ENCODE peak calls at places on chromosome 4, in four cellular contexts. V, N, D and H are unnamed samples.
A peak's percentile ranks its signal among the peaks of the same experiment; 100 is the strongest.

GRCh38 chr4:120630432-120630831 is 292.1 kb downstream of the PRDM5 start:
- DNase-seq in V (no peak), N (no peak), D (no peak), H (no peak)

GRCh38 chr4:77905651-77906263 is 43.1 kb downstream of the MRPL1 start:
- DNase-seq in V (no peak), N (no peak), D (no peak), H (no peak)

GRCh38 chr4:146124023-146124680 is 51.4 kb upstream of the LSM6 start:
- DNase-seq in V (no peak), N (no peak), D (peak; percentile 60), H (no peak)

GRCh38 chr4:41751325-41752061 is 3.0 kb upstream of the PHOX2B start:
- DNase-seq in V (no peak), N (no peak), D (peak; percentile 74), H (no peak)

GRCh38 chr4:48090621-48091020 is 43.4 kb downstream of the TXK start:
- DNase-seq in V (no peak), N (no peak), D (no peak), H (no peak)

GRCh38 chr4:74418063-74418670 is 26.8 kb upstream of the AREG start:
- DNase-seq in V (no peak), N (no peak), D (no peak), H (no peak)

GRCh38 chr4:156378053-156378665 is 424.5 kb upstream of the CTSO start:
- DNase-seq in V (no peak), N (no peak), D (peak; percentile 48), H (no peak)

GRCh38 chr4:87498446-87498900 is 30.7 kb downstream of the SPARCL1 start:
- DNase-seq in V (no peak), N (no peak), D (no peak), H (no peak)

GRCh38 chr4:186684889-186685309 is 38.8 kb downstream of the FAT1 start:
- DNase-seq in V (no peak), N (peak; percentile 40), D (no peak), H (no peak)

GRCh38 chr4:113181289-113182007 is 132.0 kb downstream of the ANK2 start:
- DNase-seq in V (no peak), N (no peak), D (no peak), H (no peak)

GRCh38 chr4:23861897-23862296 is 27.9 kb downstream of the PPARGC1A start:
- DNase-seq in V (no peak), N (no peak), D (no peak), H (no peak)

GRCh38 chr4:88006956-88007303 is 505 bp upstream of the PKD2 start:
- DNase-seq in V (no peak), N (no peak), D (no peak), H (no peak)

GRCh38 chr4:156999175-156999517 is 27.5 kb upstream of the PDGFC start:
- DNase-seq in V (no peak), N (peak; percentile 43), D (no peak), H (no peak)

GRCh38 chr4:6232836-6233785 is 32.8 kb upstream of the JAKMIP1 start:
- DNase-seq in V (no peak), N (peak; percentile 13), D (no peak), H (no peak)

GRCh38 chr4:130233377-130234047 is 1137.6 kb downstream of the C4orf33 start:
- DNase-seq in V (no peak), N (no peak), D (no peak), H (no peak)

GRCh38 chr4:40055379-40055872 is 1.2 kb upstream of the N4BP2 start:
- DNase-seq in V (no peak), N (no peak), D (no peak), H (no peak)

GRCh38 chr4:149555146-149555545 is 260.5 kb downstream of the IQCM start:
- DNase-seq in V (no peak), N (no peak), D (no peak), H (no peak)

GRCh38 chr4:48212165-48212564 is 57.5 kb downstream of the TEC start:
- DNase-seq in V (no peak), N (no peak), D (no peak), H (no peak)

GRCh38 chr4:108166441-108167315 is 2.1 kb downstream of the LEF1 start:
- DNase-seq in V (no peak), N (peak; percentile 54), D (peak; percentile 71), H (no peak)

GRCh38 chr4:173990879-173991231 is 292.6 kb downstream of the FBXO8 start:
- DNase-seq in V (no peak), N (peak; percentile 35), D (no peak), H (no peak)

GRCh38 chr4:63080929-63081328 is 1328.3 kb downstream of the TECRL start:
- DNase-seq in V (no peak), N (no peak), D (no peak), H (no peak)

GRCh38 chr4:64360664-64361398 is 48.4 kb downstream of the TECRL start:
- DNase-seq in V (no peak), N (no peak), D (no peak), H (no peak)

GRCh38 chr4:60215906-60216305 is 984.2 kb upstream of the ADGRL3 start:
- DNase-seq in V (no peak), N (no peak), D (no peak), H (no peak)

GRCh38 chr4:155822572-155822971 is 43.5 kb downstream of the ASIC5 start:
- DNase-seq in V (no peak), N (no peak), D (no peak), H (no peak)

GRCh38 chr4:166091914-166092510 is 219.0 kb downstream of the TLL1 start:
- DNase-seq in V (no peak), N (no peak), D (no peak), H (no peak)

GRCh38 chr4:20313237-20314030 is 61.7 kb downstream of the SLIT2 start:
- DNase-seq in V (no peak), N (no peak), D (peak; percentile 80), H (no peak)

GRCh38 chr4:117422272-117422671 is 336.9 kb upstream of the TRAM1L1 start:
- DNase-seq in V (no peak), N (no peak), D (no peak), H (no peak)

GRCh38 chr4:170651786-170652185 is 562.0 kb upstream of the AADAT start:
- DNase-seq in V (no peak), N (no peak), D (no peak), H (no peak)

GRCh38 chr4:185387957-185388356 is 7.8 kb downstream of the LRP2BP start:
- DNase-seq in V (no peak), N (no peak), D (no peak), H (no peak)
- TF ChIP-seq POLR2A in V (no peak), N (no peak), D (no peak), H (no peak)

DNA sequence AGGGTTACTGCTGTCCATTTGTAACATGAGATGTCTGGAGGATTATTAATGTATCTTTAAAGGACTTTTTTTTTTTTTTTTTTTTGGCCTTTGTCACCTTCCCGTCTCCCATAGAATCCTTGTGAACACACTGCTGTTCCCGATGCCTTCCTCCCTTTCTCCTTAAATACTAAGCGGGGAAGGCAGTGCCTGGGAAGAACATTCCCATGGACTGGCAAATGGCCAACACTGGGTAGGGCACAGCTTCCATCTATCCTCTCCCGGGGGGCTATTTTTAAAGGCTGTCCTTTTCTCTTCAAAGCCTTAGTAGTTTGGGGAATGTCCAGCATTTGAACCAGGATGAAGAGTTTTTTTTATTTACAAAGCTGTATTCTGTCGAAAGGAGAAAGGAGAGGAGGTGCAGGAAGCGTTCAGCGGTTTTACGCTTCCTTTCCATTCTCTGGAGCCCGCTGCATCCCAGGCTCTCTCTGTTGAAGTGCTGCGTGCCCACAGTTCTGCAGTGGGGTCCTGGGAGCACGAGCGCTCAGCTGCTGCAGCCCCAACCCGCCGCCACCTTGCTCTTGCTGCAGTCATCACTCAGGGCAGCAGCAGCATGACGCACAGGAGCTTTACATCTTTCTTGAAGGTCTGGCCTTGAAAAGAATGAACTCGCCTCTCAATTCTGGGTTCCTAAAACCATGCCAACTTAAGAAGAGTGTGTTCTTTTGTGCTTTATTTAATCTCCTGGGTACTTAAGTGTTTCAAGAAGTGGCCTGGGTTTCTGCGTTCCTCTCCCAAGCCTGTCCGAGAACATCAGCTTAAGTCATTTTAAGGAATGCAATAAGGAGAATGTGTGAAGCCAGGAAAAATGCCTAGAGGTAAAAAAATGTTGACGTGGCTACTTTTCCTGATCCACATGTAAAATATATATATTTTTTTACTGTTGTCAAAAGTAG is 427.2 kb downstream of the MAPK10 start:
- DNase-seq in V (no peak), N (peak; percentile 40), D (no peak), H (no peak)
- H3K4me1 ChIP-seq in V (no peaks in the 10 kb centered on the region), N (peaks cover 37% of the 10 kb centered on the region), D (peaks cover 13% of the 10 kb centered on the region), H (no peaks in the 10 kb centered on the region)

GRCh38 chr4:76426272-76426671 is 5.3 kb upstream of the CCDC158 start:
- DNase-seq in V (no peak), N (no peak), D (no peak), H (no peak)

GRCh38 chr4:76420311-76420710 is 630 bp downstream of the CCDC158 start:
- DNase-seq in V (no peak), N (no peak), D (no peak), H (no peak)

DNA sequence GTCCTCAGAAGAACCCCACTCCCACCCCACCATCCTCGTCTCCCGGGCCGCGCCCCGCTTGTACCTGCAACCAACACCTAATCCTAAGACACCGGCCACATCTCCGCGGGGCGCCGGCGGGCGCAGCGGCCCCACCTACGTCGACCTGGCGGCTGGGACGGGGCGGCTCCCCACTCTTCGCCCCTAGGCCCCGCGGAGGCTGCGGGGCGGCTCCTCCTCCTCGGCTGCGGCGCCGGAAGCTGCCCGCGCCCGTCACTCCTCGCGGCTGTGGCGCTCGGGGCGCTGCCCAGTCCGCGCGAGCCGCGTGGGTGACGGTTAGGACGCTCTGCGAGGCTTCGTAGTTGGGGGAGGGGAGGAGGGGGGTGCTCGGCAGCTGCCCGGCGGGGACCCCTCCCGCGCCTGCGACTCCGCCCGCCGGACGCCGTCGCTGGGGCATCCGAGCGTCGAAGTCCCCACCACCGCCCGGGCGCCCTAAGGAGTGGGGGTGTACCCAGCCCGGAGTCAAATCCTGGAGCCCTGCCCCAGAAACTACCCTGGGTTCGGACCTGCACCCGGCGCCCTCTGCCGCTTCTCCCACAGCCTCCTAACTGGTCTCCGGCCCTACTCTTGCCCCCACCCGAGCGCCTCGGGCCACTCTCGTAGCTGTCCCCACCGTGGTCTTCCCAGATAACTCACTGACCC is at the start of gene CCDC158:
- DNase-seq in V (no peak), N (peak; percentile 26), D (no peak), H (no peak)
- H3K4me3 ChIP-seq in V (peak within 1 kb of the TSS; percentile 49), N (peak within 1 kb of the TSS; percentile 60), D (no peak within 1 kb of the TSS), H (peak within 1 kb of the TSS; percentile 43)

GRCh38 chr4:10114607-10115006 is 2.0 kb downstream of the WDR1 start:
- DNase-seq in V (no peak), N (no peak), D (no peak), H (no peak)

GRCh38 chr4:10115271-10115656 is 1.3 kb downstream of the WDR1 start:
- DNase-seq in V (no peak), N (no peak), D (peak; percentile 38), H (no peak)

GRCh38 chr4:10114147-10114546 is 2.5 kb downstream of the WDR1 start:
- DNase-seq in V (no peak), N (no peak), D (peak; percentile 26), H (no peak)

GRCh38 chr4:10112658-10113284 is 3.8 kb downstream of the WDR1 start:
- DNase-seq in V (no peak), N (no peak), D (peak; percentile 35), H (no peak)

DNA sequence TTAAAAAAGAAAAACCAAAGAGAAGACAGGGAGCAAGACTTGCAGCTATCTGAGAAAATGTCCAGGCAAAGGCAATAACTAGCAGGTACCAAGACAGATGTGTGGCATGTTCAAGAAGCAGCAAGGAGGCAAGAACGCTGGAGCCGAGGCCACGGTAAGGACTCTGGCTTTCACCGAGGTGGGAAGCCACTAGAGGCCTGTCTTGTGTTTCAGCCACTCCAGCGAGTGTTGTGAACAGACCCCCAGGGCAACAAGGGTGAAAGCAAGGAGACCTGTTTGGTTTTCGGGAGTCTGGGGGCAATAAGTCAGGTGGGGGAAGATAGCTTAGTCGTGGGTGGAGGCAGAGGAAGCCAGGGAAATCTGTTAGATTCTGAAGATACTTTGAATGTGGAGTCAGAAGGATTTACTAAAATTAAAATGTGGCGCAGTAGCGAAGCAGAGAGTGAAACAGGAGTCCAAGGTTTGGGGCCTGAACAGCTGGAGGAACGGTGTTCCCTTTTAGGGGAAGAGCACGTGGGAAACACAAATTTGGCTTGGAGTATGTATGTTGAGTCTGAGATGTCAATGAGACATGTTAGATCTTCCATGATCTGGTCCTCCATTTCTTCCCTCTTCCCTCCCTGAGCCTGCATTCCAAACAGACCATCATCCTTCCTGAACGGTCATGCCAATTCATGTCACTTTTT is 3.1 kb downstream of the WDR1 start:
- DNase-seq in V (no peak), N (no peak), D (peak; percentile 34), H (no peak)
- TF ChIP-seq POLR2A in V (no peak), N (no peak), D (no peak), H (no peak)